ENCODE peak calls at places on chromosomes 11 and 22, in five cellular contexts. One of them, this sample, is unnamed.

GRCh38 chr11:90774727-90775572 is 552.1 kb upstream of the CHORDC1 start:
- DNase-seq in amniotic epithelial cell: no peak
- DNase-seq in AG10803: no peak
- DNase-seq in stimulated activated CD4-positive, alpha-beta T cell treated with anti-CD3 and anti-CD28 coated beads, Interleukin-15, amount 100 ng/mL, for 48 hours: no peak
- DNase-seq in CD8-positive, alpha-beta memory T cell: no peak
- DNase-seq in this sample: no peak

GRCh38 chr11:70176940-70177689 is 26.0 kb upstream of the FADD start:
- DNase-seq in amniotic epithelial cell: no peak
- DNase-seq in AG10803: no peak
- DNase-seq in stimulated activated CD4-positive, alpha-beta T cell treated with anti-CD3 and anti-CD28 coated beads, Interleukin-15, amount 100 ng/mL, for 48 hours: peak
- DNase-seq in CD8-positive, alpha-beta memory T cell: peak
- DNase-seq in this sample: peak

GRCh38 chr11:64867748-64868462 is 10.5 kb downstream of the EHD1 start:
- DNase-seq in amniotic epithelial cell: no peak
- DNase-seq in AG10803: no peak
- DNase-seq in stimulated activated CD4-positive, alpha-beta T cell treated with anti-CD3 and anti-CD28 coated beads, Interleukin-15, amount 100 ng/mL, for 48 hours: no peak
- DNase-seq in CD8-positive, alpha-beta memory T cell: no peak
- DNase-seq in this sample: no peak

GRCh38 chr22:42343136-42343484 is 72.7 kb upstream of the TCF20 start:
- DNase-seq in amniotic epithelial cell: no peak
- DNase-seq in AG10803: no peak
- DNase-seq in stimulated activated CD4-positive, alpha-beta T cell treated with anti-CD3 and anti-CD28 coated beads, Interleukin-15, amount 100 ng/mL, for 48 hours: no peak
- DNase-seq in CD8-positive, alpha-beta memory T cell: no peak
- DNase-seq in this sample: no peak

GRCh38 chr11:65182258-65183170 is 786 bp downstream of the CAPN1 start:
- DNase-seq in amniotic epithelial cell: peak
- DNase-seq in AG10803: peak
- DNase-seq in stimulated activated CD4-positive, alpha-beta T cell treated with anti-CD3 and anti-CD28 coated beads, Interleukin-15, amount 100 ng/mL, for 48 hours: no peak
- DNase-seq in CD8-positive, alpha-beta memory T cell: no peak
- DNase-seq in this sample: no peak

GRCh38 chr22:49767355-49768062 is 60.2 kb downstream of the BRD1 start:
- DNase-seq in amniotic epithelial cell: peak
- DNase-seq in AG10803: peak
- DNase-seq in stimulated activated CD4-positive, alpha-beta T cell treated with anti-CD3 and anti-CD28 coated beads, Interleukin-15, amount 100 ng/mL, for 48 hours: no peak
- DNase-seq in CD8-positive, alpha-beta memory T cell: peak
- DNase-seq in this sample: no peak

GRCh38 chr11:75063732-75064314 is 32.9 kb downstream of the OR2AT4 start:
- DNase-seq in amniotic epithelial cell: no peak
- DNase-seq in AG10803: no peak
- DNase-seq in stimulated activated CD4-positive, alpha-beta T cell treated with anti-CD3 and anti-CD28 coated beads, Interleukin-15, amount 100 ng/mL, for 48 hours: no peak
- DNase-seq in CD8-positive, alpha-beta memory T cell: no peak
- DNase-seq in this sample: no peak

GRCh38 chr11:118634435-118635236 is 27.2 kb downstream of the PHLDB1 start:
- DNase-seq in amniotic epithelial cell: peak
- DNase-seq in AG10803: peak
- DNase-seq in stimulated activated CD4-positive, alpha-beta T cell treated with anti-CD3 and anti-CD28 coated beads, Interleukin-15, amount 100 ng/mL, for 48 hours: no peak
- DNase-seq in CD8-positive, alpha-beta memory T cell: no peak
- DNase-seq in this sample: no peak

GRCh38 chr11:35487532-35488078 is 37.8 kb downstream of the PAMR1 start:
- DNase-seq in amniotic epithelial cell: peak
- DNase-seq in AG10803: peak
- DNase-seq in stimulated activated CD4-positive, alpha-beta T cell treated with anti-CD3 and anti-CD28 coated beads, Interleukin-15, amount 100 ng/mL, for 48 hours: no peak
- DNase-seq in CD8-positive, alpha-beta memory T cell: no peak
- DNase-seq in this sample: no peak

GRCh38 chr22:34108168-34108567 is 187.9 kb upstream of the LARGE1 start:
- DNase-seq in amniotic epithelial cell: no peak
- DNase-seq in AG10803: no peak
- DNase-seq in stimulated activated CD4-positive, alpha-beta T cell treated with anti-CD3 and anti-CD28 coated beads, Interleukin-15, amount 100 ng/mL, for 48 hours: no peak
- DNase-seq in CD8-positive, alpha-beta memory T cell: no peak
- DNase-seq in this sample: no peak

GRCh38 chr22:25153961-25154685 is 45.5 kb upstream of the CRYBB3 start:
- DNase-seq in amniotic epithelial cell: peak
- DNase-seq in AG10803: peak
- DNase-seq in stimulated activated CD4-positive, alpha-beta T cell treated with anti-CD3 and anti-CD28 coated beads, Interleukin-15, amount 100 ng/mL, for 48 hours: no peak
- DNase-seq in CD8-positive, alpha-beta memory T cell: no peak
- DNase-seq in this sample: no peak

GRCh38 chr11:839280-839623 is 3.1 kb downstream of the POLR2L start:
- DNase-seq in amniotic epithelial cell: no peak
- DNase-seq in AG10803: no peak
- DNase-seq in stimulated activated CD4-positive, alpha-beta T cell treated with anti-CD3 and anti-CD28 coated beads, Interleukin-15, amount 100 ng/mL, for 48 hours: no peak
- DNase-seq in CD8-positive, alpha-beta memory T cell: no peak
- DNase-seq in this sample: no peak

This sample was measured in effector memory CD4-positive, alpha-beta T cell.